ENCODE peak calls at places on chromosome 19, in six cellular contexts. N, M, Z, S, V and E are unnamed samples.

GRCh38 chr19:13404236-13404635 is 102.0 kb downstream of the CACNA1A start:
- DNase-seq in V (no peak), M (no peak), S (no peak), Z (no peak), N (no peak), E (no peak)

GRCh38 chr19:46791944-46792343 is 3.5 kb upstream of the SLC1A5 start:
- DNase-seq in Z (no peak), V (no peak), S (peak), M (no peak), N (no peak), E (no peak)

GRCh38 chr19:44635581-44636438 is 7.9 kb upstream of the PVR start:
- DNase-seq in Z (no peak), N (no peak), V (no peak), M (no peak), S (no peak), E (no peak)

GRCh38 chr19:42511340-42511739 is 16.9 kb downstream of the CEACAM1 start:
- DNase-seq in Z (no peak), M (no peak), N (no peak), S (no peak), V (no peak), E (no peak)

GRCh38 chr19:1560281-1560882 is 7.7 kb downstream of the MEX3D start:
- DNase-seq in M (no peak), Z (no peak), V (no peak), S (no peak), N (no peak), E (no peak)

GRCh38 chr19:13894552-13894951 is 11.4 kb downstream of the BRME1 start:
- DNase-seq in S (no peak), M (no peak), N (no peak), V (no peak), Z (no peak), E (no peak)

GRCh38 chr19:11377237-11377636 is 2.8 kb downstream of the SWSAP1 start:
- DNase-seq in S (no peak), N (peak), V (no peak), Z (no peak), M (peak), E (no peak)

GRCh38 chr19:8212212-8212611 is 3.0 kb downstream of the CERS4 start:
- DNase-seq in S (no peak), M (no peak), Z (no peak), N (no peak), V (no peak), E (peak)

GRCh38 chr19:17503240-17503639 is 8.2 kb upstream of the PGLS start:
- DNase-seq in V (no peak), N (no peak), Z (no peak), M (no peak), S (no peak), E (no peak)

GRCh38 chr19:6433663-6434062 is at the start of gene SLC25A41:
- DNase-seq in Z (no peak), V (no peak), N (no peak), M (no peak), S (no peak), E (no peak)

GRCh38 chr19:738509-739128 is 12.3 kb upstream of the MISP start:
- DNase-seq in Z (no peak), M (peak), S (no peak), V (no peak), N (no peak), E (no peak)

GRCh38 chr19:51595190-51595589 is 24.1 kb downstream of the ZNF175 start:
- DNase-seq in M (no peak), V (no peak), S (no peak), N (no peak), Z (no peak), E (no peak)

GRCh38 chr19:34066007-34066656 is 106.2 kb upstream of the LSM14A start:
- DNase-seq in V (no peak), Z (no peak), N (no peak), M (no peak), S (no peak), E (no peak)

GRCh38 chr19:10226376-10227214 is 4.5 kb downstream of the S1PR2 start:
- DNase-seq in N (no peak), M (peak), V (no peak), Z (no peak), S (no peak), E (no peak)

GRCh38 chr19:5358173-5358800 is 17.7 kb upstream of the PTPRS start:
- DNase-seq in M (no peak), N (no peak), S (no peak), V (no peak), Z (no peak), E (no peak)

GRCh38 chr19:31717316-31717715 is 368.1 kb upstream of the TSHZ3 start:
- DNase-seq in V (no peak), M (no peak), Z (no peak), S (no peak), N (no peak), E (no peak)

GRCh38 chr19:17794731-17795494 is at the start of gene B3GNT3:
- DNase-seq in N (no peak), M (peak), S (no peak), Z (no peak), V (no peak), E (no peak)

GRCh38 chr19:1632462-1633268 is 19.8 kb downstream of the TCF3 start:
- DNase-seq in M (peak), Z (no peak), V (no peak), N (no peak), S (no peak), E (no peak)

GRCh38 chr19:4794971-4795370 is 3.4 kb downstream of the FEM1A start:
- DNase-seq in N (no peak), V (no peak), S (no peak), Z (no peak), M (no peak), E (no peak)

GRCh38 chr19:34180273-34180672 is 8.0 kb downstream of the LSM14A start:
- DNase-seq in S (no peak), M (no peak), Z (no peak), V (no peak), N (no peak), E (no peak)

GRCh38 chr19:19538077-19538764 is at the start of gene CILP2:
- DNase-seq in N (no peak), V (peak), Z (no peak), M (peak), S (peak), E (no peak)

GRCh38 chr19:44758596-44758995 is 10.1 kb downstream of the BCL3 start:
- DNase-seq in V (no peak), M (no peak), S (no peak), N (no peak), Z (no peak), E (no peak)

GRCh38 chr19:10640361-10640760 is 13.8 kb upstream of the ILF3 start:
- DNase-seq in N (no peak), M (peak), S (no peak), Z (no peak), V (no peak), E (no peak)

GRCh38 chr19:39390460-39390758 is 497 bp downstream of the PAF1 start:
- DNase-seq in N (no peak), S (peak), V (no peak), Z (peak), M (peak), E (no peak)

GRCh38 chr19:48868196-48868886 is at the start of gene PLEKHA4:
- DNase-seq in N (peak), M (peak), V (no peak), Z (no peak), S (no peak), E (no peak)

GRCh38 chr19:3210347-3211017 is 14.0 kb upstream of the CELF5 start:
- DNase-seq in V (no peak), S (peak), M (peak), N (peak), Z (peak), E (no peak)